ENCODE peak calls at places on chromosomes 13 and 19, in nine cellular contexts. I, A, C, E, F, P, G, R and K are unnamed samples.

GRCh38 chr13:67353891-67354459 is 123.8 kb upstream of the PCDH9 start:
- DNase-seq in G (no peak), E (no peak), A (no peak), F (no peak), I (no peak), P (no peak), C (no peak), R (no peak), K (no peak)

GRCh38 chr19:58380736-58381459 is at the start of gene ZNF837:
- DNase-seq in F (peak; percentile 99), A (peak; percentile 99), P (peak; percentile 100), R (peak; percentile 97), C (peak; percentile 100), I (peak; percentile 93), G (peak; percentile 100), E (peak; percentile 100), K (peak; percentile 98)

GRCh38 chr13:38914070-38914469 is 76.6 kb downstream of the STOML3 start:
- DNase-seq in P (no peak), G (no peak), R (no peak), F (no peak), A (no peak), E (no peak), C (no peak), I (no peak), K (no peak)

GRCh38 chr13:97273341-97273831 is 51.3 kb downstream of the MBNL2 start:
- DNase-seq in A (no peak), R (peak; percentile 80), I (no peak), E (no peak), F (no peak), P (no peak), G (no peak), C (no peak), K (no peak)

GRCh38 chr19:40035996-40036395 is 20.0 kb downstream of the ZNF780B start:
- DNase-seq in C (no peak), A (no peak), I (no peak), P (no peak), G (no peak), R (no peak), F (no peak), E (no peak), K (no peak)

GRCh38 chr13:25662516-25662915 is 290.7 kb downstream of the ATP8A2 start:
- DNase-seq in R (no peak), A (no peak), E (no peak), C (no peak), F (no peak), P (no peak), G (no peak), I (no peak), K (no peak)

GRCh38 chr19:45177817-45178261 is at the start of gene TRAPPC6A:
- DNase-seq in E (no peak), I (no peak), F (no peak), C (no peak), A (peak; percentile 64), P (no peak), R (peak; percentile 82), G (peak; percentile 82), K (no peak)

GRCh38 chr13:42526276-42526675 is 47.7 kb upstream of the TNFSF11 start:
- DNase-seq in R (no peak), C (no peak), F (no peak), I (no peak), P (no peak), G (no peak), E (no peak), A (no peak), K (no peak)

GRCh38 chr13:27038323-27038722 is 133.3 kb downstream of the USP12 start:
- DNase-seq in I (no peak), F (no peak), C (no peak), R (peak; percentile 73), A (peak; percentile 52), P (no peak), G (no peak), E (no peak), K (no peak)

GRCh38 chr19:351976-352625 is 7.5 kb upstream of the MIER2 start:
- DNase-seq in C (peak; percentile 68), F (no peak), I (no peak), E (no peak), R (no peak), P (no peak), A (no peak), G (no peak), K (peak; percentile 6)

GRCh38 chr19:19213822-19214558 is 2.2 kb downstream of the NCAN start:
- DNase-seq in I (no peak), E (peak; percentile 64), G (no peak), A (no peak), P (no peak), C (no peak), R (no peak), F (no peak), K (no peak)

GRCh38 chr13:64428196-64428595 is 2801.9 kb downstream of the PCDH9 start:
- DNase-seq in R (no peak), A (no peak), E (no peak), F (no peak), I (no peak), G (no peak), C (no peak), P (no peak), K (no peak)

GRCh38 chr13:94427313-94427712 is 52.2 kb downstream of the DCT start:
- DNase-seq in G (no peak), E (no peak), R (no peak), F (no peak), P (no peak), A (no peak), I (no peak), C (no peak), K (no peak)

GRCh38 chr19:2385053-2385721 is 25.1 kb downstream of the TMPRSS9 start:
- DNase-seq in P (peak; percentile 96), E (peak; percentile 83), I (no peak), C (no peak), G (peak; percentile 45), A (peak; percentile 81), F (peak; percentile 51), R (peak; percentile 96), K (peak; percentile 67)

GRCh38 chr19:991932-992669 is 8.0 kb downstream of the WDR18 start:
- DNase-seq in F (no peak), C (no peak), G (no peak), R (no peak), P (no peak), A (no peak), E (no peak), I (no peak), K (no peak)

GRCh38 chr19:48738557-48739399 is 1.6 kb downstream of the RASIP1 start:
- DNase-seq in G (peak; percentile 65), P (peak; percentile 99), F (peak; percentile 97), C (peak; percentile 97), I (no peak), E (peak; percentile 94), A (peak; percentile 87), R (peak; percentile 96), K (peak; percentile 97)
- TF ChIP-seq CTCF in G (no peak), P (peak; percentile 52), F (no peak), C (no peak), I (peak; percentile 59), E (peak; percentile 45), A (peak; percentile 92), R (peak; percentile 67), K (no peak)

GRCh38 chr13:98487016-98487415 is 89.9 kb downstream of the STK24 start:
- DNase-seq in R (no peak), A (no peak), E (no peak), I (no peak), F (no peak), C (no peak), P (no peak), G (no peak), K (no peak)

GRCh38 chr13:98485561-98485960 is 91.3 kb downstream of the STK24 start:
- DNase-seq in C (no peak), R (no peak), E (no peak), G (no peak), P (no peak), F (no peak), I (no peak), A (no peak), K (no peak)

GRCh38 chr13:98488736-98489135 is 88.2 kb downstream of the STK24 start:
- DNase-seq in P (no peak), I (no peak), C (no peak), F (no peak), G (no peak), A (no peak), E (no peak), R (no peak), K (no peak)

GRCh38 chr13:98486412-98486811 is 90.5 kb downstream of the STK24 start:
- DNase-seq in A (no peak), G (no peak), R (no peak), P (no peak), I (no peak), C (no peak), E (no peak), F (no peak), K (no peak)

GRCh38 chr13:98487522-98487921 is 89.4 kb downstream of the STK24 start:
- DNase-seq in A (no peak), G (no peak), F (no peak), I (no peak), R (no peak), E (no peak), P (no peak), C (no peak), K (no peak)
- H3K27ac ChIP-seq in A (peak overlapping the region; percentile 38), G (no peak overlapping the region), F (peak overlapping the region; percentile 2), I (no peak overlapping the region), R (no peak overlapping the region), E (no peak overlapping the region), P (no peak overlapping the region), C (no peak overlapping the region), K (no peak overlapping the region)

GRCh38 chr19:3589949-3590348 is 4.7 kb downstream of the GIPC3 start:
- DNase-seq in A (no peak), R (no peak), P (no peak), E (no peak), G (no peak), I (no peak), F (no peak), C (no peak), K (no peak)

GRCh38 chr19:3595521-3596061 is 10.3 kb downstream of the GIPC3 start:
- DNase-seq in E (no peak), R (no peak), A (no peak), P (peak; percentile 26), C (no peak), I (no peak), G (no peak), F (no peak), K (no peak)

GRCh38 chr19:3590991-3591659 is 5.8 kb downstream of the GIPC3 start:
- DNase-seq in G (no peak), I (no peak), R (no peak), A (no peak), F (no peak), C (no peak), E (no peak), P (no peak), K (no peak)

GRCh38 chr19:3591876-3592613 is 6.8 kb downstream of the GIPC3 start:
- DNase-seq in A (no peak), C (no peak), R (no peak), G (no peak), I (no peak), P (no peak), E (no peak), F (no peak), K (no peak)

GRCh38 chr19:3593156-3593555 is 7.9 kb downstream of the GIPC3 start:
- DNase-seq in I (no peak), F (no peak), P (peak; percentile 73), A (no peak), C (no peak), E (no peak), G (no peak), R (no peak), K (no peak)
- TF ChIP-seq CTCF in I (no peak), F (no peak), P (peak; percentile 62), A (no peak), C (no peak), E (no peak), G (no peak), R (no peak), K (no peak)

GRCh38 chr19:48696353-48697010 is 711 bp downstream of the FUT2 start:
- DNase-seq in A (no peak), R (no peak), P (peak; percentile 68), G (no peak), F (peak; percentile 41), E (peak; percentile 52), C (no peak), I (no peak), K (peak; percentile 74)
- H3K27ac ChIP-seq in A (no peak overlapping the region), R (peak overlapping the region; percentile 18), P (no peak overlapping the region), G (no peak overlapping the region), F (peak overlapping the region; percentile 91), E (peak overlapping the region; percentile 50), C (peak overlapping the region; percentile 68), I (peak overlapping the region; percentile 96), K (peak overlapping the region; percentile 35)